ENCODE peak calls at places on chromosomes 3 and 15, in eight cellular contexts. R is stimulated activated CD4-positive, alpha-beta T cell treated with anti-CD3 and anti-CD28 coated beads, Interleukin-12 subunit alpha, Interleukin-12 subunit beta, amount 100 ng/mL, for 4 hours; M is fibroblast of gingiva; J is smooth muscle cell of the brain vasculature; E is WTC11; V is GM12865; X is HFFc6; I is midbrain. K is an unnamed sample.

GRCh38 chr3:184399410-184399809 is 19.6 kb downstream of the CHRD start:
- DNase-seq in E (no peak), X (peak), V (no peak), M (peak), I (no peak), R (no peak), J (peak), K (peak)

GRCh38 chr3:141280086-141280485 is 48.5 kb downstream of the PXYLP1 start:
- DNase-seq in M (peak), V (no peak), X (peak), R (no peak), J (no peak), E (no peak), I (peak), K (no peak)

GRCh38 chr3:171380711-171381435 is 79.3 kb downstream of the TNIK start:
- DNase-seq in X (no peak), E (no peak), I (no peak), V (no peak), J (no peak), R (no peak), M (no peak), K (no peak)

GRCh38 chr3:78255403-78255802 is 1215.5 kb downstream of the ROBO2 start:
- DNase-seq in X (peak), M (peak), J (no peak), V (no peak), I (no peak), E (no peak), R (no peak), K (peak)

GRCh38 chr3:38549486-38549885 is 53.3 kb downstream of the EXOG start:
- DNase-seq in R (no peak), M (no peak), V (no peak), X (no peak), E (no peak), J (no peak), I (no peak), K (no peak)

GRCh38 chr3:157154563-157155333 is 5.2 kb downstream of the CCNL1 start:
- DNase-seq in R (no peak), X (no peak), M (no peak), I (no peak), V (no peak), E (no peak), J (no peak), K (no peak)

GRCh38 chr3:112676659-112677234 is 35.8 kb upstream of the CCDC80 start:
- DNase-seq in V (peak), M (peak), I (peak), E (no peak), J (peak), R (peak), X (peak), K (peak)

GRCh38 chr3:144989756-144990155 is 1018.1 kb downstream of the DIPK2A start:
- DNase-seq in V (no peak), M (peak), J (no peak), I (no peak), R (no peak), X (no peak), E (no peak), K (no peak)

GRCh38 chr3:156507285-156507684 is 47.6 kb downstream of the SSR3 start:
- DNase-seq in R (no peak), J (no peak), V (no peak), X (no peak), M (no peak), I (no peak), E (no peak), K (no peak)

GRCh38 chr3:188244395-188244861 is 90.5 kb downstream of the LPP start:
- DNase-seq in E (no peak), M (peak), X (peak), R (no peak), V (no peak), I (no peak), J (no peak), K (peak)

GRCh38 chr15:66841953-66842681 is 140.1 kb downstream of the SMAD6 start:
- DNase-seq in J (peak), I (peak), X (peak), R (peak), E (peak), V (no peak), M (peak), K (peak)

GRCh38 chr3:48268936-48269551 is 28.1 kb downstream of the ZNF589 start:
- DNase-seq in V (no peak), M (no peak), J (no peak), E (no peak), I (no peak), X (no peak), R (peak), K (no peak)

GRCh38 chr3:17149744-17150143 is 265.0 kb downstream of the PLCL2 start:
- DNase-seq in I (no peak), V (no peak), M (no peak), R (no peak), J (no peak), X (no peak), E (no peak), K (no peak)

GRCh38 chr3:143142354-143142753 is 22.8 kb downstream of the CHST2 start:
- DNase-seq in M (no peak), J (no peak), R (no peak), X (no peak), V (no peak), I (no peak), E (no peak), K (no peak)

GRCh38 chr3:133955892-133956291 is 60.2 kb upstream of the RAB6B start:
- DNase-seq in R (no peak), X (no peak), M (peak), E (no peak), I (no peak), V (no peak), J (no peak), K (no peak)

GRCh38 chr15:73965730-73966103 is 26.4 kb downstream of the STOML1 start:
- DNase-seq in E (no peak), R (no peak), J (no peak), X (peak), I (no peak), V (peak), M (peak), K (no peak)

GRCh38 chr3:179179979-179180758 is 32.0 kb downstream of the PIK3CA start:
- DNase-seq in J (no peak), E (no peak), I (no peak), R (no peak), X (peak), V (peak), M (peak), K (no peak)

GRCh38 chr3:151766454-151766853 is 32.7 kb downstream of the AADACL2 start:
- DNase-seq in E (no peak), V (no peak), M (no peak), I (no peak), R (no peak), J (no peak), X (no peak), K (peak)

K was measured in H4.